ENCODE peak calls at places on chromosomes 12 and 14, in nine cellular contexts. L is left ventricle myocardium inferior; O is fibroblast of lung; R is tibial nerve; B is neural progenitor cell; M is CD4-positive, alpha-beta memory T cell; F is HCT116; D is uterus; Y is IMR-90. E is an unnamed sample.

GRCh38 chr14:68392393-68393085 is 400.3 kb downstream of the ZFP36L1 start:
- DNase-seq in F (no peak), Y (no peak), M (no peak), O (no peak), L (peak; percentile 56), R (peak; percentile 65), B (peak; percentile 34), D (peak; percentile 62), E (no peak)

GRCh38 chr12:121404734-121405133 is 4.8 kb downstream of the RNF34 start:
- DNase-seq in D (no peak), M (no peak), O (no peak), Y (no peak), B (no peak), F (no peak), L (no peak), R (no peak), E (no peak)

GRCh38 chr12:121227294-121227693 is 17.4 kb downstream of the P2RX4 start:
- DNase-seq in B (no peak), D (no peak), L (no peak), R (no peak), M (no peak), F (no peak), Y (no peak), O (no peak), E (no peak)

GRCh38 chr14:39232554-39233415 is 930 bp upstream of the MIA2 start:
- DNase-seq in O (peak; percentile 69), Y (peak; percentile 78), R (no peak), B (no peak), D (no peak), M (no peak), L (no peak), F (no peak), E (no peak)

GRCh38 chr14:40859065-40859464 is 747.6 kb upstream of the LRFN5 start:
- DNase-seq in B (no peak), R (no peak), L (no peak), Y (no peak), M (no peak), F (no peak), D (no peak), O (no peak), E (no peak)

GRCh38 chr12:46892887-46893286 is 67.1 kb upstream of the SLC38A4 start:
- DNase-seq in Y (no peak), D (no peak), O (no peak), F (no peak), B (no peak), L (no peak), M (no peak), R (no peak), E (no peak)

GRCh38 chr12:53829130-53829529 is 77.4 kb upstream of the CISTR start:
- DNase-seq in R (no peak), D (no peak), Y (no peak), B (no peak), O (no peak), F (no peak), L (no peak), M (no peak), E (no peak)

GRCh38 chr14:47966411-47966810 is 291.0 kb upstream of the MDGA2 start:
- DNase-seq in F (no peak), Y (no peak), D (no peak), L (no peak), B (no peak), O (no peak), R (no peak), M (no peak), E (no peak)

GRCh38 chr12:7302536-7303113 is 1.2 kb upstream of the ACSM4 start:
- DNase-seq in B (no peak), Y (no peak), D (no peak), L (no peak), M (no peak), R (no peak), O (no peak), F (no peak), E (no peak)

GRCh38 chr14:60179296-60179924 is 14.2 kb upstream of the DHRS7 start:
- DNase-seq in F (no peak), M (no peak), R (no peak), D (no peak), L (no peak), O (peak; percentile 64), B (no peak), Y (peak; percentile 48), E (no peak)

GRCh38 chr12:113155641-113156040 is 6.1 kb downstream of the CFAP73 start:
- DNase-seq in D (no peak), B (no peak), R (no peak), L (no peak), F (no peak), O (no peak), M (no peak), Y (no peak), E (no peak)

GRCh38 chr12:38610808-38611350 is 294.3 kb downstream of the ALG10B start:
- DNase-seq in F (no peak), O (no peak), M (no peak), L (no peak), R (no peak), B (no peak), D (no peak), Y (no peak), E (no peak)

GRCh38 chr12:42332301-42332894 is 6.4 kb downstream of the PPHLN1 start:
- DNase-seq in L (no peak), B (no peak), F (peak; percentile 29), R (peak; percentile 75), O (peak; percentile 33), D (no peak), Y (peak; percentile 51), M (peak; percentile 47), E (peak; percentile 32)

GRCh38 chr14:39266589-39266870 is 32.8 kb downstream of the MIA2 start:
- DNase-seq in O (peak; percentile 65), L (no peak), R (no peak), F (no peak), Y (peak; percentile 34), D (peak; percentile 62), B (no peak), M (no peak), E (no peak)

GRCh38 chr12:1405619-1406018 is 188.8 kb downstream of the FBXL14 start:
- DNase-seq in O (no peak), L (no peak), R (no peak), F (no peak), M (no peak), B (no peak), Y (no peak), D (no peak), E (no peak)

GRCh38 chr12:78562358-78563205 is 302.0 kb upstream of the SYT1 start:
- DNase-seq in L (no peak), D (no peak), B (no peak), M (no peak), R (no peak), O (no peak), F (peak; percentile 37), Y (peak; percentile 2), E (no peak)

GRCh38 chr12:77847060-77847541 is 16.4 kb downstream of the NAV3 start:
- DNase-seq in F (no peak), R (no peak), B (no peak), L (no peak), O (peak; percentile 64), M (no peak), D (no peak), Y (peak; percentile 1), E (no peak)

GRCh38 chr14:101561145-101561896 is at the start of gene DIO3:
- DNase-seq in M (no peak), L (no peak), F (peak; percentile 32), D (peak; percentile 78), Y (no peak), R (peak; percentile 42), O (peak; percentile 44), B (peak; percentile 96), E (no peak)

GRCh38 chr14:24113801-24114535 is 609 bp upstream of the DCAF11 start:
- DNase-seq in R (peak; percentile 74), B (peak; percentile 92), F (peak; percentile 94), O (peak; percentile 92), D (peak; percentile 78), Y (peak; percentile 87), L (peak; percentile 86), M (peak; percentile 89), E (peak; percentile 55)

GRCh38 chr14:79661762-79662161 is 549.5 kb downstream of the DIO2 start:
- DNase-seq in D (no peak), L (no peak), R (no peak), F (no peak), O (peak; percentile 62), Y (peak; percentile 56), M (no peak), B (no peak), E (no peak)
- H3K9me3 ChIP-seq in D (no peaks in the 10 kb centered on the region), L (no peaks in the 10 kb centered on the region), R (no peaks in the 10 kb centered on the region), F (peaks cover 47% of the 10 kb centered on the region), O (no peaks in the 10 kb centered on the region), Y (no peaks in the 10 kb centered on the region), M (no peaks in the 10 kb centered on the region), B (no peaks in the 10 kb centered on the region), E (no peaks in the 10 kb centered on the region)

GRCh38 chr12:132528564-132529106 is 38.7 kb downstream of the FBRSL1 start:
- DNase-seq in L (no peak), Y (no peak), F (no peak), O (no peak), D (no peak), R (no peak), B (no peak), M (no peak), E (no peak)

GRCh38 chr12:132530851-132531250 is 40.9 kb downstream of the FBRSL1 start:
- DNase-seq in R (no peak), L (no peak), M (no peak), Y (no peak), D (no peak), B (no peak), O (no peak), F (no peak), E (no peak)

GRCh38 chr12:132530451-132530850 is 40.5 kb downstream of the FBRSL1 start:
- DNase-seq in B (no peak), D (no peak), F (no peak), M (no peak), O (no peak), Y (no peak), L (no peak), R (no peak), E (no peak)

GRCh38 chr12:132529156-132529839 is 39.3 kb downstream of the FBRSL1 start:
- DNase-seq in F (no peak), M (no peak), Y (no peak), O (no peak), D (no peak), R (no peak), L (no peak), B (no peak), E (no peak)

GRCh38 chr12:132529899-132530298 is 39.9 kb downstream of the FBRSL1 start:
- DNase-seq in Y (no peak), F (no peak), L (no peak), M (no peak), O (no peak), B (no peak), R (no peak), D (no peak), E (no peak)
- H3K9me3 ChIP-seq in Y (no peaks in the 10 kb centered on the region), F (peaks cover 17% of the 10 kb centered on the region), L (no peaks in the 10 kb centered on the region), M (no peaks in the 10 kb centered on the region), O (no peaks in the 10 kb centered on the region), B (no peaks in the 10 kb centered on the region), R (peaks cover 8% of the 10 kb centered on the region), D (no peaks in the 10 kb centered on the region), E (no peaks in the 10 kb centered on the region)

GRCh38 chr12:30977537-30978349 is 51.2 kb downstream of the TSPAN11 start:
- DNase-seq in Y (no peak), L (no peak), R (no peak), O (no peak), F (no peak), D (no peak), B (no peak), M (no peak), E (no peak)
- H3K9me3 ChIP-seq in Y (no peaks in the 10 kb centered on the region), L (no peaks in the 10 kb centered on the region), R (no peaks in the 10 kb centered on the region), O (no peaks in the 10 kb centered on the region), F (no peaks in the 10 kb centered on the region), D (no peaks in the 10 kb centered on the region), B (no peaks in the 10 kb centered on the region), M (no peaks in the 10 kb centered on the region), E (no peaks in the 10 kb centered on the region)

GRCh38 chr12:34371050-34371449 is 348.8 kb downstream of the ALG10 start:
- DNase-seq in F (no peak), D (no peak), M (no peak), Y (no peak), B (no peak), O (no peak), L (no peak), R (no peak), E (no peak)
- H3K9me3 ChIP-seq in F (no peaks in the 10 kb centered on the region), D (no peaks in the 10 kb centered on the region), M (no peaks in the 10 kb centered on the region), Y (peaks cover 28% of the 10 kb centered on the region), B (no peaks in the 10 kb centered on the region), O (no peaks in the 10 kb centered on the region), L (peaks cover 99% of the 10 kb centered on the region), R (peaks cover 100% of the 10 kb centered on the region), E (no peaks in the 10 kb centered on the region)